ENCODE peak calls at places on chromosomes 13 and 19, in nine cellular contexts. D is bronchial epithelial cell; Z is testis; L is endodermal cell; F is CD8-positive, alpha-beta T cell; B is IMR-90; J is AG04450; I is AG10803; X is uterus. S is an unnamed sample.

GRCh38 chr19:12544401-12544876 is 6.8 kb downstream of the ZNF564 start:
- DNase-seq in Z (no peak), B (peak), X (no peak), L (no peak), D (no peak), J (no peak), I (no peak), F (no peak), S (peak)

GRCh38 chr13:30142502-30143211 is 164.7 kb downstream of the KATNAL1 start:
- DNase-seq in L (peak), J (peak), Z (peak), I (peak), D (peak), X (peak), B (peak), F (no peak), S (peak)

GRCh38 chr13:111459803-111460547 is 139.5 kb downstream of the TEX29 start:
- DNase-seq in X (no peak), F (no peak), D (no peak), J (no peak), I (no peak), B (no peak), L (no peak), Z (no peak), S (no peak)

GRCh38 chr19:54517483-54517882 is 14.9 kb downstream of the LAIR2 start:
- DNase-seq in B (peak), X (no peak), J (no peak), L (peak), F (peak), I (peak), Z (peak), D (peak), S (peak)

GRCh38 chr13:100636441-100636840 is 38.2 kb downstream of the TMTC4 start:
- DNase-seq in B (no peak), L (no peak), F (no peak), D (no peak), J (no peak), Z (no peak), I (no peak), X (no peak), S (no peak)

GRCh38 chr19:16628984-16629691 is 1.1 kb upstream of the MED26 start:
- DNase-seq in J (peak), I (peak), X (peak), L (no peak), Z (peak), B (peak), F (no peak), D (no peak), S (peak)

GRCh38 chr13:95604534-95604915 is 40.0 kb downstream of the DZIP1 start:
- DNase-seq in F (no peak), I (no peak), X (no peak), J (no peak), D (peak), B (peak), Z (no peak), L (no peak), S (no peak)

GRCh38 chr13:51799261-51799660 is 4.7 kb downstream of the DHRS12 start:
- DNase-seq in D (no peak), F (no peak), Z (no peak), L (no peak), I (no peak), X (no peak), B (no peak), J (no peak), S (no peak)

GRCh38 chr13:103663996-103664395 is 597.8 kb upstream of the SLC10A2 start:
- DNase-seq in F (no peak), X (no peak), L (no peak), D (peak), J (no peak), B (no peak), Z (no peak), I (no peak), S (no peak)

GRCh38 chr13:45744979-45745378 is 42.9 kb downstream of the CBY2 start:
- DNase-seq in J (no peak), B (no peak), D (no peak), Z (no peak), F (no peak), X (no peak), L (no peak), I (no peak), S (no peak)

GRCh38 chr19:58218899-58219298 is 9.8 kb upstream of the ZNF544 start:
- DNase-seq in Z (peak), J (no peak), L (peak), I (no peak), D (no peak), F (no peak), B (no peak), X (no peak), S (peak)

GRCh38 chr19:55641376-55642152 is 762 bp downstream of the ZNF580 start:
- DNase-seq in F (peak), X (no peak), I (no peak), D (no peak), J (no peak), Z (no peak), B (peak), L (no peak), S (peak)

GRCh38 chr19:2627319-2627829 is 75.1 kb downstream of the GNG7 start:
- DNase-seq in Z (peak), X (peak), B (peak), D (peak), J (peak), F (no peak), I (peak), L (no peak), S (peak)

GRCh38 chr13:41075034-41075433 is 13.7 kb downstream of the WBP4 start:
- DNase-seq in B (peak), D (peak), F (no peak), Z (no peak), I (peak), X (no peak), L (no peak), J (no peak), S (peak)

GRCh38 chr13:29059837-29060236 is 239.7 kb downstream of the MTUS2 start:
- DNase-seq in I (no peak), J (no peak), B (no peak), Z (no peak), X (no peak), D (no peak), F (no peak), L (no peak), S (no peak)

GRCh38 chr13:113616991-113617749 is 32.6 kb downstream of the TFDP1 start:
- DNase-seq in J (no peak), B (peak), X (no peak), F (no peak), D (peak), I (no peak), Z (no peak), L (peak), S (peak)

GRCh38 chr13:32314968-32315254 is 252 bp downstream of the ZAR1L start:
- DNase-seq in D (peak), L (no peak), B (peak), F (peak), Z (peak), X (peak), J (no peak), I (peak), S (peak)

GRCh38 chr19:18999896-19000620 is 33.3 kb downstream of the SUGP2 start:
- DNase-seq in F (no peak), X (no peak), Z (peak), B (peak), J (no peak), I (peak), L (peak), D (no peak), S (peak)

GRCh38 chr19:525029-525428 is 6.5 kb upstream of the CDC34 start:
- DNase-seq in I (no peak), X (no peak), B (no peak), F (no peak), D (no peak), L (no peak), J (no peak), Z (no peak), S (no peak)

GRCh38 chr19:48051345-48052033 is 7.6 kb upstream of the CABP5 start:
- DNase-seq in L (no peak), J (no peak), I (no peak), D (no peak), F (no peak), X (no peak), B (no peak), Z (no peak), S (no peak)
- H3K4me3 ChIP-seq in L (no peak), J (no peak), I (no peak), D (no peak), F (no peak), X (no peak), B (no peak), Z (no peak), S (no peak)

DNA sequence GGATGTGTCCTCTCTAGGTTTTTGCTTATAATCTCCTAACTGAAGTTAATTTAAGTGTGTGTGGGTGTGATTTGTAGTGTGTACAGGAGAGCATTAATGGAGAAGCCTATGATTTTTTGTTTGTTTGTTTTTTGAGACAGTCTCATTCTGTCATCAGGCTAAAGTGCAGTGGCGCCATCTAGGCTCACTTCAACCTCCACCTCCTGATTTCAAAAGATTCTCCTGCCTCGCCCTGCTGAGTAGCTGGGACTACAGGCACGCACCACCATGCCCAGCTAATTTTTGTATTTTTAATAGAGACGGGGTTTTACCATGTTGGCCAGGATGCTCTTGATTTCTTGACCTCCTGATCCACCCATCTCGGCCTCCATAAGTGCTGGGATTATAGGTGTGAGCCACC is 20.6 kb downstream of the ZNF701 start:
- DNase-seq in X (no peak), B (no peak), Z (no peak), D (no peak), J (no peak), L (peak), I (no peak), F (no peak), S (no peak)
- TF ChIP-seq CTCF in X (no peak), B (no peak), Z (no peak), D (no peak), J (no peak), L (peak), I (no peak), F (no peak), S (no peak)

DNA sequence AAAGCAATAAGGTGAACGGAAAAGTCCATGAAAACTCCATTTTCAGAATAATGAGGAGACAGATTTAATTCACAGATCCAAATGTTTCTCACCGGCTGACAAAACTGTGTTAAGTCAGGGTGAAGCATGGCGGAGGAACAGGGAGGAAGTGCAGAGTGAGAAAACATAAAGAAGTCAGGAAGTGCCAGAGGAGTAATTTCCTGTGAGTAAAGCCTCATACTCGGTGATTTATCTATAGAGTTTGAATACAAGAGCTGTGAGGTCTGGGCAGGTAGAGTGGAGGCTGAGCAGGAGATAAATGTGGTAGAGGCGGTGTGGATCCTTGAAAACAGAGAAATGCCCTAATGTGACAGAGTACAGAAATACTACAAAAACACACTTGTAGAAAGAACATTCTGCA is 11.4 kb downstream of the CARD8 start:
- DNase-seq in I (no peak), L (no peak), B (no peak), J (no peak), F (peak), X (no peak), D (peak), Z (no peak), S (peak)
- H3K4me3 ChIP-seq in I (no peak), L (no peak), B (no peak), J (no peak), F (peak), X (no peak), D (no peak), Z (no peak), S (no peak)

GRCh38 chr19:42178791-42179500 is 38.5 kb downstream of the DEDD2 start:
- DNase-seq in L (peak), B (no peak), J (no peak), X (no peak), F (no peak), D (no peak), I (no peak), Z (no peak), S (no peak)
- TF ChIP-seq CTCF in L (peak), B (no peak), J (peak), X (no peak), F (peak), D (peak), I (peak), Z (no peak), S (peak)

DNA sequence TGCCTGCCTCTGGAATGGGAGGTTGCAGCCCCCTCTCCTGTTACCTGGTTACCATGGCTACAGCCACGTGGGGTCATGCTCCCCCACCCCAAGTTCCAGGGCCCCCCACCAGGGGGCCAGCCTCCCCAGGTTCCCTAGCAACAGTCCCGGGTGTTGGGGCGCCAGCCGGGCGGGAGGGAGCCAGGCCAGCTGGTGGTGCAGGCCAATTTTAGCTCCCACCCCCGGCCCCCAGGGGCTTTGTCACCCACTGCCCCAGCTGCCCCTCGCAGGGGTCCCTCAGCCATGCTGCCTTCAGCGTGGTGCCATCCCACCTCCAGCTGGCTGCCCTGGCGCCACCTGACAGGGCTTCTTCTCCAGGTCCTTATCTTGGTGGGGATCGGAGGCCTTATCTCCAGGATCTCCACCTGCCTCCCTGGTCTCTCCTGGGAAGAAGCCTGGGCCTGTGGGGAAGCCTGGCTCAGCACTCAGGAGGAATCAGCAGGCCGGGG is 3.0 kb downstream of the MARK4 start:
- DNase-seq in L (peak), Z (no peak), B (no peak), I (no peak), X (no peak), F (no peak), J (no peak), D (no peak), S (no peak)
- H3K4me3 ChIP-seq in L (no peak), Z (no peak), B (no peak), I (no peak), X (no peak), F (no peak), J (no peak), D (no peak), S (no peak)

S was measured in cardiac fibroblast.